ENCODE peak calls at places on chromosomes 16 and 17, in ten cellular contexts. B is amniotic stem cell; O is stimulated activated CD8-positive, alpha-beta memory T cell treated with anti-CD3 and anti-CD28 coated beads, Interleukin-7, amount 100 ng/mL, for 24 hours; Z is NCI-H748 treated with DMSO at 0.1 percent for 48 hours; T is kidney tubule cell; H is HS-27A; V is C1 segment of cervical spinal cord; S is MCF 10A; E is aorta; X is T-helper 1 cell. A is an unnamed sample.

GRCh38 chr17:36001862-36002603 is 680 bp upstream of the CCL15 start:
- DNase-seq in B (no peak), O (no peak), Z (no peak), T (peak), H (no peak), V (no peak), S (no peak), E (no peak), X (no peak), A (no peak)

GRCh38 chr16:70162041-70162451 is 11.5 kb upstream of the CLEC18C start:
- DNase-seq in B (peak), O (no peak), Z (no peak), T (peak), H (no peak), V (no peak), S (peak), E (peak), X (no peak), A (peak)

GRCh38 chr16:88282221-88283041 is 100.3 kb upstream of the ZNF469 start:
- DNase-seq in B (no peak), O (no peak), Z (no peak), T (no peak), H (no peak), V (no peak), S (peak), E (no peak), X (no peak), A (no peak)

GRCh38 chr17:78599419-78599818 is 22.2 kb upstream of the DNAH17 start:
- DNase-seq in B (no peak), O (no peak), Z (no peak), T (no peak), H (no peak), V (no peak), S (no peak), E (no peak), X (no peak), A (no peak)

GRCh38 chr16:1152651-1153259 is at the start of gene CACNA1H:
- DNase-seq in B (no peak), O (peak), Z (no peak), T (no peak), H (no peak), V (no peak), S (no peak), E (no peak), X (no peak), A (no peak)

GRCh38 chr16:12321363-12321762 is 344.8 kb downstream of the SNX29 start:
- DNase-seq in B (no peak), O (no peak), Z (no peak), T (no peak), H (no peak), V (no peak), S (no peak), E (no peak), X (no peak), A (no peak)

GRCh38 chr16:54817432-54817831 is 113.2 kb upstream of the IRX5 start:
- DNase-seq in B (no peak), O (no peak), Z (peak), T (peak), H (no peak), V (no peak), S (peak), E (no peak), X (no peak), A (no peak)

GRCh38 chr17:17723354-17724261 is 42.4 kb downstream of the RAI1 start:
- DNase-seq in B (peak), O (no peak), Z (peak), T (no peak), H (no peak), V (no peak), S (no peak), E (no peak), X (no peak), A (peak)

GRCh38 chr16:29962344-29962994 is 590 bp downstream of the TMEM219 start:
- DNase-seq in B (no peak), O (no peak), Z (no peak), T (peak), H (no peak), V (no peak), S (peak), E (no peak), X (no peak), A (peak)

GRCh38 chr17:40509626-40510327 is 8.4 kb upstream of the TNS4 start:
- DNase-seq in B (no peak), O (no peak), Z (no peak), T (no peak), H (no peak), V (no peak), S (no peak), E (no peak), X (no peak), A (no peak)

GRCh38 chr17:12911241-12911640 is 106.6 kb downstream of the ELAC2 start:
- DNase-seq in B (no peak), O (no peak), Z (no peak), T (no peak), H (no peak), V (no peak), S (peak), E (no peak), X (no peak), A (no peak)

GRCh38 chr16:55655709-55656694 is at the start of gene SLC6A2:
- DNase-seq in B (no peak), O (no peak), Z (no peak), T (no peak), H (no peak), V (no peak), S (no peak), E (no peak), X (no peak), A (no peak)

GRCh38 chr16:26133401-26133800 is 441.6 kb downstream of the HS3ST4 start:
- DNase-seq in B (no peak), O (no peak), Z (peak), T (no peak), H (no peak), V (no peak), S (no peak), E (no peak), X (no peak), A (no peak)

GRCh38 chr16:66894948-66895696 is 14.8 kb downstream of the PDP2 start:
- DNase-seq in B (peak), O (no peak), Z (peak), T (peak), H (peak), V (peak), S (peak), E (peak), X (peak), A (peak)

GRCh38 chr17:4229627-4230026 is 34.2 kb downstream of the ANKFY1 start:
- DNase-seq in B (peak), O (no peak), Z (no peak), T (peak), H (peak), V (peak), S (peak), E (peak), X (no peak), A (peak)

GRCh38 chr16:53258809-53259208 is 175.5 kb upstream of the RBL2 start:
- DNase-seq in B (no peak), O (no peak), Z (no peak), T (no peak), H (no peak), V (no peak), S (no peak), E (no peak), X (no peak), A (no peak)

A was measured in HCEC 1CT.